ENCODE peak calls at places on chromosomes 16 and 17, in four cellular contexts. V, P, I and G are unnamed samples.

GRCh38 chr16:46746821-46747776 is 1.0 kb downstream of the MYLK3 start:
- DNase-seq in V (no peak), P (no peak), I (no peak), G (no peak)

GRCh38 chr16:70158261-70158939 is 15.2 kb upstream of the CLEC18C start:
- DNase-seq in V (no peak), P (no peak), I (no peak), G (no peak)

GRCh38 chr17:57404073-57404472 is 147.8 kb downstream of the MSI2 start:
- DNase-seq in V (no peak), P (no peak), I (no peak), G (no peak)

GRCh38 chr17:81417049-81417878 is 22.0 kb downstream of the BAHCC1 start:
- DNase-seq in V (no peak), P (no peak), I (no peak), G (no peak)

GRCh38 chr17:6893382-6894205 is 62.1 kb upstream of the TEKT1 start:
- DNase-seq in V (no peak), P (no peak), I (no peak), G (no peak)

GRCh38 chr17:60392845-60393702 is 1.1 kb upstream of the USP32 start:
- DNase-seq in V (peak), P (peak), I (peak), G (peak)

GRCh38 chr17:36680701-36681202 is 79.4 kb downstream of the MRM1 start:
- DNase-seq in V (no peak), P (no peak), I (no peak), G (no peak)

GRCh38 chr17:29384901-29385300 is 5.3 kb upstream of the TAOK1 start:
- DNase-seq in V (no peak), P (no peak), I (no peak), G (peak)

GRCh38 chr17:2949469-2950044 is 113.8 kb downstream of the OR1D5 start:
- DNase-seq in V (peak), P (peak), I (no peak), G (peak)

GRCh38 chr17:42744283-42744805 is 496 bp downstream of the EZH1 start:
- DNase-seq in V (peak), P (peak), I (peak), G (peak)

GRCh38 chr17:83132251-83133081 is 53.1 kb downstream of the METRNL start:
- DNase-seq in V (no peak), P (no peak), I (no peak), G (peak)

GRCh38 chr17:70073326-70073725 is 1.7 kb upstream of the KCNJ16 start:
- DNase-seq in V (no peak), P (no peak), I (no peak), G (no peak)

GRCh38 chr17:83113792-83114191 is 34.4 kb downstream of the METRNL start:
- DNase-seq in V (no peak), P (no peak), I (no peak), G (no peak)

GRCh38 chr17:66492500-66493123 is 190.2 kb downstream of the PRKCA start:
- DNase-seq in V (peak), P (no peak), I (no peak), G (no peak)

GRCh38 chr17:61200349-61200735 is 199.3 kb upstream of the TBX2 start:
- DNase-seq in V (no peak), P (no peak), I (no peak), G (no peak)

GRCh38 chr16:84528317-84528716 is 23.9 kb upstream of the MEAK7 start:
- DNase-seq in V (no peak), P (no peak), I (no peak), G (no peak)

GRCh38 chr16:68447721-68448359 is 468 bp downstream of the SMPD3 start:
- DNase-seq in V (no peak), P (no peak), I (no peak), G (no peak)

GRCh38 chr17:75827291-75828050 is 16.7 kb downstream of the UNC13D start:
- DNase-seq in V (peak), P (peak), I (peak), G (peak)

GRCh38 chr17:15886804-15887203 is 58.1 kb upstream of the ADORA2B start:
- DNase-seq in V (no peak), P (no peak), I (no peak), G (no peak)

GRCh38 chr16:85969591-85969990 is 70.6 kb downstream of the IRF8 start:
- DNase-seq in V (no peak), P (no peak), I (no peak), G (no peak)

GRCh38 chr16:46768809-46769208 is 20.7 kb upstream of the MYLK3 start:
- DNase-seq in V (no peak), P (no peak), I (peak), G (no peak)

GRCh38 chr17:75814900-75815373 is 29.3 kb downstream of the UNC13D start:
- DNase-seq in V (peak), P (no peak), I (no peak), G (no peak)